ENCODE peak calls at places on chromosomes 4 and X, in eight cellular contexts. P is stimulated activated effector memory CD8-positive, alpha-beta T cell treated with anti-CD3 and anti-CD28 coated beads, Interleukin-12 subunit alpha, Interleukin-12 subunit beta, amount 100 ng/mL, for 72 hours; O is GM04504; F is GF-D8; M is NCI-H1092 treated with DMSO at 0.1 percent for 48 hours; B is amygdala; T is lung microvascular endothelial cell; C is effector CD4-positive, alpha-beta T cell. G is an unnamed sample.

GRCh38 chrX:107197306-107197705 is 8.9 kb downstream of the NUP62CL start:
- DNase-seq in O (no peak), C (no peak), F (no peak), B (no peak), P (no peak), T (no peak), M (no peak), G (no peak)

GRCh38 chr4:150136481-150136880 is 58.2 kb downstream of the DCLK2 start:
- DNase-seq in M (no peak), F (no peak), T (no peak), P (no peak), B (no peak), C (no peak), O (no peak), G (no peak)

GRCh38 chr4:163091685-163092034 is 75.0 kb downstream of the NAF1 start:
- DNase-seq in O (no peak), M (no peak), B (no peak), P (no peak), F (no peak), C (no peak), T (no peak), G (no peak)

GRCh38 chr4:84215218-84215617 is 283.9 kb downstream of the NKX6-1 start:
- DNase-seq in B (no peak), C (no peak), T (no peak), F (no peak), M (no peak), P (no peak), O (no peak), G (no peak)

GRCh38 chr4:187603093-187603395 is 392.5 kb upstream of the ZFP42 start:
- DNase-seq in C (no peak), T (no peak), P (no peak), B (no peak), F (no peak), O (peak), M (no peak), G (no peak)

GRCh38 chrX:106802063-106802387 is 448 bp upstream of the TBC1D8B start:
- DNase-seq in B (no peak), P (no peak), F (no peak), M (no peak), O (no peak), T (no peak), C (no peak), G (no peak)

GRCh38 chr4:39922389-39922788 is 55.3 kb downstream of the PDS5A start:
- DNase-seq in B (no peak), M (no peak), T (no peak), F (no peak), P (no peak), C (no peak), O (no peak), G (no peak)

GRCh38 chr4:38560763-38561558 is 103.0 kb upstream of the KLF3 start:
- DNase-seq in F (no peak), P (peak), T (no peak), M (no peak), O (no peak), C (no peak), B (no peak), G (no peak)

GRCh38 chr4:74327751-74328150 is 19.5 kb downstream of the EPGN start:
- DNase-seq in C (no peak), P (no peak), F (no peak), B (no peak), O (no peak), M (no peak), T (peak), G (no peak)

GRCh38 chr4:118760092-118760491 is 74.9 kb downstream of the METTL14 start:
- DNase-seq in C (no peak), B (no peak), F (no peak), T (no peak), O (no peak), M (no peak), P (no peak), G (no peak)

GRCh38 chrX:47746446-47746845 is 87.5 kb upstream of the UXT start:
- DNase-seq in M (no peak), O (no peak), C (no peak), T (no peak), F (no peak), P (no peak), B (no peak), G (no peak)

GRCh38 chr4:20260821-20261220 is 9.1 kb downstream of the SLIT2 start:
- DNase-seq in O (no peak), B (no peak), M (no peak), C (no peak), P (no peak), F (no peak), T (no peak), G (no peak)

GRCh38 chr4:95106408-95106928 is 348.7 kb downstream of the BMPR1B start:
- DNase-seq in F (no peak), M (no peak), P (no peak), T (no peak), O (no peak), C (no peak), B (no peak), G (no peak)

GRCh38 chrX:54633641-54634040 is 103.6 kb downstream of the GNL3L start:
- DNase-seq in F (no peak), T (no peak), P (no peak), O (no peak), C (no peak), B (no peak), M (no peak), G (no peak)

GRCh38 chrX:75061701-75062100 is 94.4 kb downstream of the ABCB7 start:
- DNase-seq in F (no peak), P (no peak), B (no peak), T (no peak), M (no peak), C (no peak), O (no peak), G (no peak)

GRCh38 chr4:1500966-1501753 is 94.9 kb upstream of the NKX1-1 start:
- DNase-seq in B (no peak), O (no peak), F (no peak), M (no peak), C (no peak), P (no peak), T (no peak), G (peak)

GRCh38 chr4:53465291-53465690 is 87.8 kb downstream of the FIP1L1 start:
- DNase-seq in F (no peak), O (no peak), P (no peak), T (no peak), M (no peak), B (no peak), C (no peak), G (no peak)

GRCh38 chrX:63967541-63967940 is 182.5 kb upstream of the ARHGEF9 start:
- DNase-seq in T (no peak), O (no peak), B (no peak), C (no peak), P (no peak), M (no peak), F (no peak), G (no peak)

GRCh38 chrX:39065051-39065871 is 264.0 kb downstream of the MID1IP1 start:
- DNase-seq in M (peak), P (no peak), F (no peak), B (peak), C (no peak), O (no peak), T (no peak), G (no peak)